ENCODE peak calls at places on chromosomes 2 and 18, in seven cellular contexts. U is tibial artery, H is tibial nerve, I is ovary, B is brain microvascular endothelial cell, P is HFF-Myc, O is AG09309. Y is an unnamed sample.

GRCh38 chr2:145352499-145352898 is 832.6 kb upstream of the ZEB2 start:
- DNase-seq in U (no peak), H (no peak), P (no peak), B (no peak), I (no peak), O (no peak), Y (no peak)

GRCh38 chr18:54532962-54533361 is 58.1 kb upstream of the DYNAP start:
- DNase-seq in B (no peak), H (no peak), P (no peak), U (no peak), O (no peak), I (no peak), Y (no peak)

GRCh38 chr2:156005999-156006712 is 326.4 kb downstream of the NR4A2 start:
- DNase-seq in I (no peak), U (no peak), O (no peak), B (peak), H (no peak), P (no peak), Y (no peak)

GRCh38 chr2:70785137-70785911 is 5.1 kb downstream of the FIGLA start:
- DNase-seq in I (no peak), B (peak), O (no peak), P (no peak), U (no peak), H (no peak), Y (no peak)

GRCh38 chr2:186912979-186913378 is 64.0 kb upstream of the ZSWIM2 start:
- DNase-seq in P (no peak), U (no peak), O (no peak), I (no peak), H (no peak), B (no peak), Y (no peak)

GRCh38 chr2:239685965-239686364 is 285.1 kb upstream of the HDAC4 start:
- DNase-seq in P (no peak), O (no peak), I (no peak), H (no peak), B (no peak), U (no peak), Y (no peak)

GRCh38 chr2:111659361-111660281 is 224.4 kb downstream of the ANAPC1 start:
- DNase-seq in O (peak), P (peak), I (no peak), U (peak), B (peak), H (peak), Y (no peak)

GRCh38 chr2:42754021-42754775 is 9.7 kb downstream of the OXER1 start:
- DNase-seq in U (no peak), I (no peak), B (peak), O (no peak), H (no peak), P (no peak), Y (no peak)

GRCh38 chr2:217612920-217613319 is 389.9 kb downstream of the TNS1 start:
- DNase-seq in I (no peak), H (no peak), O (no peak), U (no peak), P (no peak), B (no peak), Y (no peak)

GRCh38 chr2:194686569-194686968 is 970.5 kb upstream of the SLC39A10 start:
- DNase-seq in O (no peak), H (no peak), I (no peak), U (no peak), B (no peak), P (no peak), Y (no peak)

GRCh38 chr18:49225160-49225559 is 235.3 kb downstream of the DYM start:
- DNase-seq in B (no peak), U (no peak), O (peak), H (no peak), I (no peak), P (no peak), Y (no peak)

GRCh38 chr2:75553961-75554539 is 6.7 kb downstream of the EVA1A start:
- DNase-seq in P (no peak), U (no peak), I (no peak), H (no peak), O (no peak), B (no peak), Y (no peak)

GRCh38 chr2:226658555-226658954 is 141.1 kb downstream of the IRS1 start:
- DNase-seq in P (no peak), H (no peak), O (no peak), B (no peak), I (no peak), U (no peak), Y (no peak)

GRCh38 chr2:158138255-158138654 is 36.6 kb downstream of the UPP2 start:
- DNase-seq in P (no peak), H (no peak), B (no peak), I (no peak), U (no peak), O (no peak), Y (no peak)

GRCh38 chr2:134934641-134935040 is 16.0 kb downstream of the CCNT2 start:
- DNase-seq in U (no peak), I (no peak), P (no peak), H (no peak), B (no peak), O (no peak), Y (no peak)

GRCh38 chr2:134268265-134268664 is 14.4 kb downstream of the MGAT5 start:
- DNase-seq in U (no peak), O (no peak), H (no peak), I (no peak), B (no peak), P (no peak), Y (no peak)

GRCh38 chr18:3652380-3653262 is 202.6 kb downstream of the TGIF1 start:
- DNase-seq in B (peak), H (no peak), O (peak), P (peak), I (peak), U (peak), Y (peak)
- TF ChIP-seq CTCF in B (peak), H (no peak), O (no peak), P (no peak), I (no peak), U (no peak), Y (no peak)

GRCh38 chr2:172888704-172889103 is 153.1 kb downstream of the RAPGEF4 start:
- DNase-seq in O (no peak), I (no peak), P (no peak), U (no peak), B (no peak), H (no peak), Y (no peak)

GRCh38 chr2:172887280-172887679 is 151.6 kb downstream of the RAPGEF4 start:
- DNase-seq in I (no peak), P (no peak), H (no peak), O (no peak), U (no peak), B (no peak), Y (no peak)

GRCh38 chr2:172889287-172889686 is 153.6 kb downstream of the RAPGEF4 start:
- DNase-seq in H (no peak), U (no peak), O (no peak), B (no peak), P (no peak), I (no peak), Y (no peak)

GRCh38 chr2:172893111-172893510 is 157.5 kb downstream of the RAPGEF4 start:
- DNase-seq in H (no peak), B (no peak), I (no peak), U (no peak), O (no peak), P (no peak), Y (no peak)

GRCh38 chr2:172889767-172890430 is 154.3 kb downstream of the RAPGEF4 start:
- DNase-seq in B (no peak), U (no peak), H (no peak), I (no peak), O (no peak), P (no peak), Y (no peak)
- H3K4me3 ChIP-seq in B (no peak), U (no peak), H (no peak), I (no peak), O (no peak), P (no peak), Y (no peak)

GRCh38 chr18:47283476-47283875 is 32.0 kb upstream of the SKOR2 start:
- DNase-seq in U (no peak), H (no peak), O (peak), I (no peak), P (peak), B (peak), Y (no peak)
- TF ChIP-seq CTCF in U (no peak), H (no peak), O (peak), I (no peak), P (peak), B (peak), Y (peak)

DNA sequence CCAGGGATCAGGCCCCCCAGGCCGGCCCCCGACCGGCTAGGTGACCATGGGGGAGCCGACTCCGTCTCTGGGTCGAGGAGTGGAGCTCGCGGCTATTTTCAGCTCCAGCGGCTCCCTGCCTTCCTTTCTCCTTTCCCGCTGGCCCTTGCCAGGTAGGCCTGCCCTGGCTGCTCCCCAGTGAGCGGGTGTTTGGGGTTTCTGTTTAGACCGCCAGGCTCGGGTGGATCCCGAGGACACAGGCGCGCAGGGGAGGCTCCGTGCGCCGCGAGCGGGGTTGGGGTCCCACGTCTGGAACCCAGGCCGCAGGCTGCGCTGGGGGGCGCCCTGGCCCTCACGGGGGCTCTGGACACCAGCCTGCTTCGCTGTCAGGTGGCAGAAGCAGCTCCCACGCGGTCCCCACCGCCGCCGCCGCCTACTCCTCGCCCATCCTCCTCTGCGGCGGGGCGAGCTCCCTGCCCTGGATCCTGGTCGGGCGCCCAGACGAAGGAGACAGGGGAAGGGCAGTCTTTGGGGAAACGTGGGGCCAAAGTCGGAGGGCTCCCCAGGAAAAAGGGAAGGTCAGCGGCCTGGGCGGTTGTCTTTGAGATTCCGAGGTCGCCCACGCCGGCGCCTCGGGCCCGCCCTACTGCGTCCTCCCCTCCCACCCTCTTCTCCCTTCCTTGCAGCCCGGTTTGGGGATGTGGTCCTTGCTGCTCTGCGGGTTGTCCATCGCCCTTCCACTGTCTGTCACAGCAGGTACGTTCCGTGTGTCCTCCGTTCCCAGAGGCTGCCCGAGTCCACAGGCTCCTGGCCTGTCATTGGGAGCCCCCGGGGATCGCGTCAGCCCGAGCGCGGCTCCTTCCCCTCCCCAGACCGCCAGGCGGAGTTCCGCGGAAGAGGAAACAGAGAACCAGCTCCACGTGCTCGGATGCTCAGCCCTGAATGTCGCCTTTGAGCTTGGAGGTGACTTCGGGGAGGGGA is 648 bp downstream of the IL1RL2 start:
- DNase-seq in P (no peak), B (peak), U (peak), H (peak), O (no peak), I (peak), Y (no peak)
- H3K4me3 ChIP-seq in P (peak), B (peak), U (peak), H (peak), O (peak), I (peak), Y (peak)

GRCh38 chr2:78024991-78025390 is 502.8 kb upstream of the LRRTM4 start:
- DNase-seq in O (no peak), B (no peak), U (no peak), P (no peak), I (no peak), H (no peak), Y (no peak)

GRCh38 chr2:78020500-78020899 is 498.3 kb upstream of the LRRTM4 start:
- DNase-seq in O (no peak), H (no peak), U (no peak), P (no peak), I (no peak), B (no peak), Y (no peak)

DNA sequence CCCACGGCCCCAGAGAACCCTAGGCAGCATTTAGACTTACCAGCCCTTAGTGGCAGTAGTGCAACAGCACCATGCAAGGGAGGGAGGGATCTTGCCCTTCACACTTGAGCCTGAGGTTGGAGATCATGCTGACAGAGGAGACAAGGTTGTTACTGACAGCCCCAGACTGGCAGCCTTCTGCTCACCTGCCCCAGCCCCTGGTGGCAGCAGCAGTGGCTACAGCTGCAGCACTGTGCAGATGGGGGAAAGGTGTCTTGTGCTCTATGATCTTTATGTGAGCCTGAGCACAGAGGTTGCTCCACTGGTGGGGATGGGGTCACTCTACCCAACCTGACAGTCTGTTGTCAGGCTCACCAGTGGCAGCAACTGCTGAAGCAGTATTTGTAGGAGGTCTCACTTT is 501.2 kb upstream of the LRRTM4 start:
- DNase-seq in O (no peak), I (no peak), B (no peak), P (no peak), U (no peak), H (no peak), Y (no peak)
- TF ChIP-seq CTCF in O (no peak), I (no peak), B (no peak), P (no peak), U (no peak), H (no peak), Y (no peak)

GRCh38 chr2:2704380-2705093 is 373.5 kb upstream of the MYT1L start:
- DNase-seq in U (no peak), B (no peak), H (no peak), O (no peak), I (no peak), P (no peak), Y (no peak)
- H3K4me3 ChIP-seq in U (no peak), B (no peak), H (no peak), O (no peak), I (no peak), P (no peak), Y (no peak)

GRCh38 chr2:18883626-18884456 is 294.5 kb upstream of the NT5C1B start:
- DNase-seq in O (no peak), H (peak), P (no peak), I (no peak), U (no peak), B (peak), Y (no peak)
- TF ChIP-seq CTCF in O (peak), H (no peak), P (peak), I (no peak), U (peak), B (peak), Y (no peak)

GRCh38 chr2:73269686-73270465 is 14.4 kb downstream of the FBXO41 start:
- DNase-seq in O (no peak), I (no peak), U (no peak), P (no peak), H (no peak), B (no peak), Y (no peak)
- H3K4me3 ChIP-seq in O (no peak), I (no peak), U (no peak), P (no peak), H (no peak), B (no peak), Y (no peak)

GRCh38 chr2:107197601-107198000 is 311.6 kb upstream of the ST6GAL2 start:
- DNase-seq in I (no peak), H (no peak), B (no peak), O (no peak), P (no peak), U (no peak), Y (no peak)
- TF ChIP-seq CTCF in I (no peak), H (no peak), B (no peak), O (no peak), P (no peak), U (no peak), Y (no peak)

Y was measured in AG04449.